ENCODE peak calls at places on chromosomes 16 and 17, in four cellular contexts. Z, U, Y and X are unnamed samples. For H3K27me3, the result is how much of the 10 kb centered on the place peaks cover.

GRCh38 chr17:39952665-39953470 is 9.9 kb upstream of the GSDMA start:
- DNase-seq in U (peak), Z (peak), Y (peak), X (peak)

GRCh38 chr17:73308017-73308823 is 3.6 kb downstream of the CDC42EP4 start:
- DNase-seq in Z (peak), U (no peak), Y (peak), X (no peak)

GRCh38 chr17:57370051-57370581 is 113.8 kb downstream of the MSI2 start:
- DNase-seq in U (no peak), Z (no peak), Y (peak), X (no peak)

GRCh38 chr16:62018301-62019060 is 17.8 kb downstream of the CDH8 start:
- DNase-seq in U (no peak), Y (no peak), Z (no peak), X (no peak)

GRCh38 chr16:14486520-14487303 is 143.3 kb downstream of the PARN start:
- DNase-seq in U (no peak), Z (peak), Y (peak), X (peak)

GRCh38 chr16:88088161-88088581 is 136.9 kb downstream of the BANP start:
- DNase-seq in U (no peak), Y (peak), Z (peak), X (no peak)

GRCh38 chr17:40349477-40350409 is 14.8 kb downstream of the GJD3 start:
- DNase-seq in Z (no peak), Y (peak), U (no peak), X (no peak)

GRCh38 chr17:50257574-50258224 is 16.6 kb upstream of the TMEM92 start:
- DNase-seq in U (no peak), Y (no peak), Z (no peak), X (no peak)

GRCh38 chr17:5286846-5287245 is 4.8 kb downstream of the RABEP1 start:
- DNase-seq in U (no peak), Y (no peak), Z (no peak), X (no peak)

GRCh38 chr17:3602499-3602898 is 6.7 kb downstream of the TRPV1 start:
- DNase-seq in Z (no peak), Y (peak), U (no peak), X (no peak)

GRCh38 chr17:1142503-1143095 is 37.2 kb downstream of the ABR start:
- DNase-seq in U (no peak), Z (no peak), Y (no peak), X (no peak)

GRCh38 chr16:56352351-56353053 is 72.8 kb downstream of the AMFR start:
- DNase-seq in U (no peak), Z (no peak), Y (no peak), X (no peak)

GRCh38 chr16:4218202-4218601 is 23.7 kb downstream of the SRL start:
- DNase-seq in Z (no peak), U (no peak), Y (no peak), X (no peak)

GRCh38 chr16:19774024-19774423 is 56.0 kb downstream of the IQCK start:
- DNase-seq in Y (no peak), Z (no peak), U (no peak), X (no peak)

GRCh38 chr16:56193951-56194726 is 2.9 kb downstream of the GNAO1 start:
- DNase-seq in Y (peak), U (peak), Z (peak), X (peak)

GRCh38 chr16:31071861-31072260 is 2.2 kb downstream of the ZNF668 start:
- DNase-seq in U (no peak), Z (no peak), Y (peak), X (no peak)

GRCh38 chr17:48998557-48999440 is 1.6 kb downstream of the IGF2BP1 start:
- DNase-seq in Y (peak), Z (no peak), U (no peak), X (no peak)

GRCh38 chr17:80441133-80441578 is 26.2 kb downstream of the ENDOV start:
- DNase-seq in Y (peak), Z (no peak), U (peak), X (no peak)

GRCh38 chr16:13885700-13886099 is 34.3 kb upstream of the ERCC4 start:
- DNase-seq in Y (no peak), Z (no peak), U (no peak), X (no peak)

GRCh38 chr17:18040287-18040858 is 1.2 kb downstream of the GID4 start:
- DNase-seq in U (no peak), Y (no peak), Z (no peak), X (no peak)

GRCh38 chr17:27384261-27384701 is 72.0 kb upstream of the KSR1 start:
- DNase-seq in Z (peak), Y (peak), U (no peak), X (peak)

GRCh38 chr17:57443781-57444180 is 187.5 kb downstream of the MSI2 start:
- DNase-seq in Y (no peak), Z (no peak), U (no peak), X (no peak)

GRCh38 chr17:1797323-1797722 is 32.4 kb downstream of the SMYD4 start:
- DNase-seq in U (no peak), Y (no peak), Z (no peak), X (peak)

GRCh38 chr17:73690581-73691135 is 46.4 kb upstream of the SDK2 start:
- DNase-seq in U (no peak), Z (no peak), Y (no peak), X (no peak)

GRCh38 chr16:12362482-12363458 is 386.2 kb downstream of the SNX29 start:
- DNase-seq in Y (peak), U (no peak), Z (peak), X (no peak)

GRCh38 chr17:83155128-83156081 is 76.0 kb downstream of the METRNL start:
- DNase-seq in Y (peak), Z (peak), U (no peak), X (no peak)

GRCh38 chr17:81184596-81184995 is 18.6 kb upstream of the AATK start:
- DNase-seq in Z (no peak), Y (no peak), U (no peak), X (no peak)

GRCh38 chr16:84874004-84874435 is 54.2 kb downstream of the CRISPLD2 start:
- DNase-seq in U (no peak), Z (no peak), Y (no peak), X (no peak)

GRCh38 chr17:30236297-30236624 is 764 bp upstream of the SLC6A4 start:
- DNase-seq in Y (no peak), Z (no peak), U (no peak), X (no peak)

GRCh38 chr16:85372627-85373372 is 240.3 kb upstream of the GSE1 start:
- DNase-seq in Y (peak), Z (peak), U (no peak), X (no peak)

GRCh38 chr16:2598133-2598641 is 60.4 kb downstream of the PDPK1 start:
- DNase-seq in Z (no peak), Y (no peak), U (no peak), X (no peak)

GRCh38 chr16:64196444-64196843 is 925.4 kb downstream of the CDH11 start:
- DNase-seq in U (no peak), Z (no peak), Y (peak), X (no peak)

GRCh38 chr16:86496262-86496928 is 13.9 kb upstream of the FOXF1 start:
- DNase-seq in Y (no peak), U (no peak), Z (no peak), X (no peak)

GRCh38 chr16:86495357-86495701 is 15.0 kb upstream of the FOXF1 start:
- DNase-seq in Z (no peak), Y (no peak), U (no peak), X (no peak)

GRCh38 chr16:86494039-86494564 is 16.2 kb upstream of the FOXF1 start:
- DNase-seq in Y (no peak), Z (no peak), U (no peak), X (no peak)

GRCh38 chr16:86495756-86496261 is 14.5 kb upstream of the FOXF1 start:
- DNase-seq in U (no peak), Y (no peak), Z (no peak), X (no peak)

DNA sequence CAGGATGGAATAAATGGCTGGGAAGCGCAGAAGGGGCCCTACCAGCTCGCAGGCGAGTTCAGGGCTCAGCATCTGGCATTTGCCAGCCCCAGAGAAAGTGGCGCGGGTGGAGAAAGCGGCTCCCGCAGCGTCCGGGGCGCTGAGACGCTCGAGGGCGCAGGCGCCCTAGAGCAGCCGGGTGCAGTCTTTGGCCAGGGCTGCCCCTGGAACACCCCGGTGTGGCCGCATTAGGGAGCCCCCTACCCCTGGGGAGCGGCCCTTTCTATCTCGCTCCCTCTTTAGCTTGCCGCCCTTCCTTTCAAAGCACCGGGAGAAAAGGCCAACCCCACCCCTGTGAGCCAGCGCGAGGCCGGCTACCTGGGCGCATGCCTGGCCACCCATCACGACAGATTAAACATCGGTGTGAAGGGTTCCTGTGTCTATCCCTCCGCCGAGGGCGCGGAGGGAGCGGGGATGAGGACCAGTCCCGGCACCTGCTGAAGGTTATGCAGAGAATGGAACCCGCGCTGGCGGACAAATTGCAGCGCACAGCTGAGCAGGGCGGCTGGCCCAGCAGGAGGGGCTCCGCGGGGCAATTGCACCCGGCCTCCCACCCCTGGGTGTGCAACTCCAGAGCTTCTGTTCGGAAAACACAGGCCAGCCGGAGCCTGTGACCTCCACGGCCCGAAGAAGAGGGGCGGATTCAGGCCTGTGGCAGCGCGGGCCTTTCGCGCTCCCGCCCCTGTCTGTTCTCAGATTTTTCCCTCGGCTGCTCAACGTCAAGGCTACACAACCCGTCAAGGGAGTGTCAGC is 15.6 kb upstream of the FOXF1 start:
- DNase-seq in U (no peak), Y (no peak), Z (no peak), X (no peak)
- H3K27me3 ChIP-seq in U (under half), Y (under half), Z (under half), X (half or more)

DNA sequence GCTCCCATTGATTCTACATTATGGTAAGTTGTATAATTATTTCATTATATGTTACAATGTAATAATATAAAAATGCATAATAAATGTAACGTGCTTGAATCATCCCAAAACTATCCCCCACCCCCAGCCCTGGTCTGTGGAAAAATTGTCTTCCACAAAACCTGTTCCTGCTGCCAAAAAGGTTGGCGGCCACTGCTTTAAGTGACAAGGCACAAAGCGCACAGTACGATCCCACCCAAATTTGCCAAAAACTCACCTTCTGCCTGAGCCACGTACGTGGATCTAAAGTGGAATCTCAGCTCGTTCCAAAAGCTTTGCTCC is 14.5 kb downstream of the CYB561 start:
- DNase-seq in Z (no peak), U (no peak), Y (no peak), X (no peak)
- H3K27ac ChIP-seq in Z (peak), U (no peak), Y (no peak), X (no peak)

DNA sequence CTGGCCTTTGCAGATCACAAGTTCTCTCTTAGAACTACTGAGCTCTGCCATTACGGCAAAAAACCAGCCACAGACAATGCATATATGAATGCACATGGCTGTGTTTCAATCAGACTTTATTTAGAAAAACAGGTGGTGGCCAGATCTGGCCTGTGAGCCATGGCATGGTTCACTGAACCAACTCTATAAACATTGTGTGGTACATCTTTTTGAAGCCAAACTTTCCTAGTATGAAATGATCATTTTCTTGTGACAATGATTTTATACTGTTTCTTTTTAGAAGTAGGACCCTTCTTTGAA is 65.9 kb upstream of the AMZ2 start:
- DNase-seq in U (no peak), Y (no peak), Z (no peak), X (no peak)
- H3K4me3 ChIP-seq in U (peak), Y (no peak), Z (no peak), X (no peak)

DNA sequence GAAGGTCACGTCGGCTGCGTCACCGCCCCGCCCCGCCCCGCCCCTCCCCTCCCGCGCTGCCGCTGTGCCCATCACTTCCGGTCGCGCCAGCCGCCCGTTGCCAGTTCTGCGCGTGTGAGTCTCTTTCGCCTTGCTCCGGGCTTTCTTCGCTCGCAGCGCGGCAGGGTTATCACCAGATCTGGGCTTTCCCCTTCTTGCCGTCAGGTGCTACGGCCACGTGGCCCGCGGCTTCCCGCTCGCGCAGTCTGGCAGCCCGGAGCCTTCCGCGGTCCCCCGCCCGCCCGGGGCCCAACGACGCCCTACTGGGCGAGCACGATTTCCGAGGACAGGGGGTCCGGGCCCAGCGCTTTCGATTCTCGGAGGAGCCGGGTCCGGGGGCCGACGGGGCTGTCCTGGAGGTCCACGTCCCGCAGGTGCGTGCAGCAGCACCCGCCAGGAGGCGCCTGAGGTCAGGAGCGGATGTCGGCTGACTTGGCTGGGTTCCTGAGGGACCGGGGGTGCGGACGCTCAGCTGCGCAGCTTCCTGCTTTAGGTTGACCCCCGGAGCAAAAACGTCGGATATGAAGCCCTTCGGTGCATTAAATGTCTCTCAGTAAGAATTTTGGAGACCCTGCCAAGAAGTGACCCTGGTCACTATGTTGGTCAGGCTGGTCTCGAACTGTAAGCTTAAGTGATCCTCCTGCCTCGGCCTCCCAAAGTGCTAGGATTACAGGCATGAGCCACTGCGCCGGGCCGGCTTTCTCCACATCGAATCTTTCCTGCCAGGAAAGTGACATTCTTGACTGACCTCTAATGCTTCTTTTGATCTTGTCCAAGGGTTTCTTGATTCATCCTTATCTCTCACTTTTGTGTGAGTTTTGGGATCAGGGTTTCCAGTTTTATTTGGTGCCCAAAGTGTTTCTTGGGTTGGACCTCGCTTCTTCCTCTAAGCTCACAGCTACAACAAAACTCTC is at the start of gene METTL23:
- DNase-seq in Z (peak), Y (peak), U (peak), X (peak)
- H3K27me3 ChIP-seq in Z (under half), Y (under half), U (under half), X (under half)

GRCh38 chr16:80731915-80732314 is 72.5 kb downstream of the CDYL2 start:
- DNase-seq in Y (no peak), U (no peak), Z (no peak), X (no peak)
- H3K27ac ChIP-seq in Y (no peak), U (no peak), Z (no peak), X (no peak)

DNA sequence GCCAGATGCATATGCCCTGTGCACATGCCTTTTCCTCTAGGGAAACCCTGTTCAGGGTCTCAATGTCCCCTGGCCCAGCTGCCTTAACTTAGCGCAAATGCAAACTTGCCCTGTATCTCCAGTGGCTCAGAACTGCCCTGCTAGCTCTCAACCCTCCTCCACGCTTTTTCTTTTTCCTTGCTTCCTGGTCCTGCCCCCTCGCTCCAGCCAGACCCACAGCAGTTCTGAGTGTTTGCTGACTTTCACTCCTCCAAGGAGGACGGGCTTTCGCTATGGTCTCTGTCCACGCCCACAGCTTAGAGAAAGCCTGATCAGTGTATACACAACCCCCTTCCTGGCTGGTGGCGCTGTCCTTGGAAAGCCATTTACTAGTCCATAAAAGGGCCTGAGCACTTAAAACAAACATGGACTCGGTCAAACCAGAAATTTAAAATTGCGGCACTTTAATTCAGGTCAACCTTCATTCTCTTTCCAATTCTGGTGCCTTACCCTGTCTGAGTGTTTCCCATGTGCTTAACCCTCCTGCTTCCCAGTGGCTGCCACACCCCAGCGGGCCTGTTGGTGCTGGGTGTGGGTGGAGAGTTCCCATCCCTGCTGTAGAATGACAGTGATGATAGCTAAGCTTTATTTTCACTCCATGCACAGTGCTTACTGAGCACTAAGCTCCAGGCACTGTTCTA is 15.6 kb upstream of the TMEM98 start:
- DNase-seq in U (no peak), Y (peak), Z (peak), X (no peak)
- H3K4me3 ChIP-seq in U (no peak), Y (no peak), Z (no peak), X (no peak)

DNA sequence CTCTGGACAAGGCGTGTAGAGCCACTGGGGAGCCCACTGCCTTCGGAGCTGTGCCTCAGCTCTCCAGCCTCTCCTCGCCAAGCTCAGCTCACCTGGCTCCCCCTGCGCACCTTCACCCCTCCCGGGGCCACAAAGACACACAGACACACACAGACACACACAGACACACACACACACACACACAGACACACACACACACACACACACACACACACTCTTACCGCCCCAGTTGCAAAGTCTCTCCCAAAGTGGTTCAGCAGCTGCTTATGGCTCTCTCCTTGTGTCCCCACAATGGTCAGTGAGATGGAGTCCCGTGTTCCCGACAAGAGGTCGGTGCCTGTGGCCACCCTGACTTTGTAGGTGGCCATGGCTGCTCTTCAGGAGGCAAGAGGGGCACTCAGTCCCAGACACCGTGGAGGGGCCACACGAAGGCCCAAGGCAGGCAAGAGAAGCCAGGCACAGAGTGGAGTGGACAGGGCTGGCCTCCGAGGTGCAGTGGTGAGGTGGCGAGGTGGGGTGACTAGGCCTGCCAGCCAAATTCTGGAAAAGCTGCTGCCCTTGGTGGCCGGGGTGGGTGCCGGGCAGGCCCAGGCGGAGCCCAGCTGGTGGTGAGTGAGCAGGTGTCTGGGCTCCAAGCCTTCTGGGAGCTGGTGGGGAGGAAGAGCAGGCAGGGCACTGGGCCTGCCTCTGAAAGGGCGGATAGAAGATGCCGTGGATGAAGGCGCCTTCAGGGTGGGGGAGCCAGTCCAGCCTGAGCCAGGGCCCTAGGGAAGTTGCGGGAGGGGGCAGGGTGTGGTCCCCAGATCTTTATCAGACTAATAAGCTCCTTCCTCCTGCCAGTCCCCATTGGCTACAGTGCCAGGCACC is at the start of gene ALOX12B:
- DNase-seq in U (no peak), Y (no peak), Z (no peak), X (no peak)
- H3K27me3 ChIP-seq in U (under half), Y (under half), Z (under half), X (under half)